ENCODE peak calls at places on chromosome 2, in nine cellular contexts. One of them, this sample, is unnamed.

GRCh38 chr2:138423745-138424144 is 77.8 kb upstream of the SPOPL start:
- DNase-seq in CD4-positive, alpha-beta memory T cell: no peak
- DNase-seq in CD8-positive, alpha-beta T cell: no peak
- DNase-seq in CD4-positive, alpha-beta T cell: no peak
- DNase-seq in iPS DF 6.9: no peak
- DNase-seq in brain microvascular endothelial cell: no peak
- DNase-seq in MM.1S: no peak
- DNase-seq in GM23338: no peak
- DNase-seq in sigmoid colon: no peak
- DNase-seq in this sample: no peak

GRCh38 chr2:219509780-219510511 is 4.3 kb upstream of the ASIC4 start:
- DNase-seq in sigmoid colon: peak
- DNase-seq in brain microvascular endothelial cell: peak
- DNase-seq in GM23338: peak
- DNase-seq in MM.1S: no peak
- DNase-seq in CD4-positive, alpha-beta T cell: peak
- DNase-seq in iPS DF 6.9: no peak
- DNase-seq in CD8-positive, alpha-beta T cell: peak
- DNase-seq in CD4-positive, alpha-beta memory T cell: peak
- DNase-seq in this sample: no peak

GRCh38 chr2:139354518-139354917 is 574.3 kb upstream of the NXPH2 start:
- DNase-seq in MM.1S: peak
- DNase-seq in CD4-positive, alpha-beta T cell: no peak
- DNase-seq in CD8-positive, alpha-beta T cell: no peak
- DNase-seq in brain microvascular endothelial cell: no peak
- DNase-seq in sigmoid colon: no peak
- DNase-seq in iPS DF 6.9: no peak
- DNase-seq in CD4-positive, alpha-beta memory T cell: no peak
- DNase-seq in GM23338: no peak
- DNase-seq in this sample: no peak

GRCh38 chr2:120897399-120897798 is 161.7 kb downstream of the GLI2 start:
- DNase-seq in CD4-positive, alpha-beta memory T cell: no peak
- DNase-seq in MM.1S: no peak
- DNase-seq in brain microvascular endothelial cell: no peak
- DNase-seq in CD8-positive, alpha-beta T cell: no peak
- DNase-seq in CD4-positive, alpha-beta T cell: no peak
- DNase-seq in sigmoid colon: no peak
- DNase-seq in iPS DF 6.9: no peak
- DNase-seq in GM23338: no peak
- DNase-seq in this sample: no peak

GRCh38 chr2:239869272-239870155 is 155.6 kb downstream of the NDUFA10 start:
- DNase-seq in CD4-positive, alpha-beta T cell: no peak
- DNase-seq in brain microvascular endothelial cell: no peak
- DNase-seq in MM.1S: no peak
- DNase-seq in CD8-positive, alpha-beta T cell: no peak
- DNase-seq in GM23338: no peak
- DNase-seq in sigmoid colon: no peak
- DNase-seq in iPS DF 6.9: no peak
- DNase-seq in CD4-positive, alpha-beta memory T cell: no peak
- DNase-seq in this sample: no peak

GRCh38 chr2:180618570-180618969 is 361.8 kb upstream of the UBE2E3 start:
- DNase-seq in CD4-positive, alpha-beta memory T cell: no peak
- DNase-seq in MM.1S: no peak
- DNase-seq in sigmoid colon: no peak
- DNase-seq in brain microvascular endothelial cell: peak
- DNase-seq in iPS DF 6.9: no peak
- DNase-seq in CD4-positive, alpha-beta T cell: no peak
- DNase-seq in CD8-positive, alpha-beta T cell: no peak
- DNase-seq in GM23338: no peak
- DNase-seq in this sample: no peak

GRCh38 chr2:207624170-207625013 is 802 bp downstream of the METTL21A start:
- DNase-seq in CD4-positive, alpha-beta memory T cell: peak
- DNase-seq in brain microvascular endothelial cell: peak
- DNase-seq in sigmoid colon: peak
- DNase-seq in MM.1S: peak
- DNase-seq in iPS DF 6.9: no peak
- DNase-seq in CD4-positive, alpha-beta T cell: peak
- DNase-seq in CD8-positive, alpha-beta T cell: peak
- DNase-seq in GM23338: peak
- DNase-seq in this sample: no peak

GRCh38 chr2:47360937-47361336 is 42.0 kb upstream of the MSH2 start:
- DNase-seq in MM.1S: no peak
- DNase-seq in GM23338: no peak
- DNase-seq in CD8-positive, alpha-beta T cell: no peak
- DNase-seq in brain microvascular endothelial cell: peak
- DNase-seq in sigmoid colon: no peak
- DNase-seq in iPS DF 6.9: no peak
- DNase-seq in CD4-positive, alpha-beta T cell: no peak
- DNase-seq in CD4-positive, alpha-beta memory T cell: no peak
- DNase-seq in this sample: no peak

GRCh38 chr2:40369619-40370397 is 82.1 kb downstream of the SLC8A1 start:
- DNase-seq in CD4-positive, alpha-beta memory T cell: no peak
- DNase-seq in MM.1S: no peak
- DNase-seq in CD4-positive, alpha-beta T cell: no peak
- DNase-seq in GM23338: no peak
- DNase-seq in brain microvascular endothelial cell: peak
- DNase-seq in CD8-positive, alpha-beta T cell: no peak
- DNase-seq in iPS DF 6.9: no peak
- DNase-seq in sigmoid colon: no peak
- DNase-seq in this sample: no peak

GRCh38 chr2:178320011-178320410 is 125.7 kb downstream of the OSBPL6 start:
- DNase-seq in CD4-positive, alpha-beta memory T cell: no peak
- DNase-seq in brain microvascular endothelial cell: no peak
- DNase-seq in CD4-positive, alpha-beta T cell: no peak
- DNase-seq in sigmoid colon: no peak
- DNase-seq in GM23338: no peak
- DNase-seq in MM.1S: no peak
- DNase-seq in iPS DF 6.9: no peak
- DNase-seq in CD8-positive, alpha-beta T cell: no peak
- DNase-seq in this sample: no peak

DNA sequence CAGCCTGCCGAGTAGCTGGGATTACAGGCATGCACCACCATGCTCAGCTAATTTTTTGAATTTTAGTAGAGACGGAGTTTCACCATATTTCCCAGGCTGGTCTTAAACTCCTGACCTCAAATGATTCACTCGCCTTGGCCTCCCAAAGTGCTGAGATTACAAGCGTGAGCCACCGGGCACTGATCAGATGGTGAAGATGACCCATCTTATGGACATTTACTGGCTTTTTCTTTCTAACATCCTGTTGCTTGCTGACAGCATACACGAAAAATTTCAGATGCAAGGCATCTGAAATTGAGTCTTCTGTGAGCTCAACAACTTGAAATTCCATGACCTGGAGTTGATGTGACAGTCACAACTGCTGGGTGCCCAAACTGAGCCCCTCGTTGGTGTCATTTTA is 859.5 kb upstream of the CNTNAP5 start:
- DNase-seq in CD8-positive, alpha-beta T cell: no peak
- DNase-seq in brain microvascular endothelial cell: peak
- DNase-seq in iPS DF 6.9: no peak
- DNase-seq in sigmoid colon: no peak
- DNase-seq in MM.1S: no peak
- DNase-seq in CD4-positive, alpha-beta memory T cell: no peak
- DNase-seq in CD4-positive, alpha-beta T cell: no peak
- DNase-seq in GM23338: no peak
- DNase-seq in this sample: no peak
- H3K27ac ChIP-seq in CD8-positive, alpha-beta T cell: no peak
- H3K27ac ChIP-seq in brain microvascular endothelial cell: peak
- H3K27ac ChIP-seq in iPS DF 6.9: no peak
- H3K27ac ChIP-seq in sigmoid colon: no peak
- H3K27ac ChIP-seq in MM.1S: no peak
- H3K27ac ChIP-seq in CD4-positive, alpha-beta memory T cell: no peak
- H3K27ac ChIP-seq in CD4-positive, alpha-beta T cell: no peak
- H3K27ac ChIP-seq in GM23338: no peak
- H3K27ac ChIP-seq in this sample: no peak

DNA sequence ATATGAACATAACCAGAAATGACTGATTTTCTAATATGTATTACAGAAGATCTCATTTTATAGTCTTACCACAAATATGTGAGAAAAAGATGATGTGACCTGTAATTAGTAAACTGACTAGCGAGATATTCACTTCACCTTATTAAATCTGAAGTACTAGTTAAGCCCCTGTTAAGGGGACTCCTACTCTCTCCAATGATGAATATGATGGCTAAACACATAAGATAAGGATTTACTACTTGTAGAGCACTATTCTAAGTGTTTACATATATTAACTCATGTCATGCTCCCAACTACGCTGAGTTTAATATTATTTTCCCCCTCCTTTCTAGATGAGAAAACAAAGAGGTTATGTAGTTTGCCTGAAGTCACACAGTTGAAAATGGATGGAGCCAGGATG is 40.9 kb downstream of the SP3 start:
- DNase-seq in CD8-positive, alpha-beta T cell: no peak
- DNase-seq in CD4-positive, alpha-beta memory T cell: no peak
- DNase-seq in iPS DF 6.9: no peak
- DNase-seq in sigmoid colon: no peak
- DNase-seq in GM23338: no peak
- DNase-seq in brain microvascular endothelial cell: no peak
- DNase-seq in CD4-positive, alpha-beta T cell: no peak
- DNase-seq in MM.1S: no peak
- DNase-seq in this sample: no peak
- H3K27ac ChIP-seq in CD8-positive, alpha-beta T cell: no peak
- H3K27ac ChIP-seq in CD4-positive, alpha-beta memory T cell: no peak
- H3K27ac ChIP-seq in iPS DF 6.9: no peak
- H3K27ac ChIP-seq in sigmoid colon: no peak
- H3K27ac ChIP-seq in GM23338: no peak
- H3K27ac ChIP-seq in brain microvascular endothelial cell: no peak
- H3K27ac ChIP-seq in CD4-positive, alpha-beta T cell: no peak
- H3K27ac ChIP-seq in MM.1S: no peak
- H3K27ac ChIP-seq in this sample: no peak

GRCh38 chr2:9778471-9779402 is 64.5 kb upstream of the TAF1B start:
- DNase-seq in MM.1S: no peak
- DNase-seq in CD4-positive, alpha-beta T cell: no peak
- DNase-seq in CD4-positive, alpha-beta memory T cell: no peak
- DNase-seq in iPS DF 6.9: no peak
- DNase-seq in sigmoid colon: no peak
- DNase-seq in CD8-positive, alpha-beta T cell: no peak
- DNase-seq in brain microvascular endothelial cell: no peak
- DNase-seq in GM23338: no peak
- DNase-seq in this sample: no peak

GRCh38 chr2:9781252-9781651 is 62.0 kb upstream of the TAF1B start:
- DNase-seq in brain microvascular endothelial cell: no peak
- DNase-seq in CD4-positive, alpha-beta T cell: no peak
- DNase-seq in CD8-positive, alpha-beta T cell: no peak
- DNase-seq in sigmoid colon: no peak
- DNase-seq in GM23338: no peak
- DNase-seq in iPS DF 6.9: no peak
- DNase-seq in MM.1S: no peak
- DNase-seq in CD4-positive, alpha-beta memory T cell: no peak
- DNase-seq in this sample: no peak

GRCh38 chr2:9778012-9778411 is 65.3 kb upstream of the TAF1B start:
- DNase-seq in GM23338: peak
- DNase-seq in MM.1S: no peak
- DNase-seq in CD4-positive, alpha-beta T cell: no peak
- DNase-seq in brain microvascular endothelial cell: no peak
- DNase-seq in iPS DF 6.9: no peak
- DNase-seq in CD4-positive, alpha-beta memory T cell: no peak
- DNase-seq in CD8-positive, alpha-beta T cell: no peak
- DNase-seq in sigmoid colon: no peak
- DNase-seq in this sample: no peak

GRCh38 chr2:9780368-9781130 is 62.7 kb upstream of the TAF1B start:
- DNase-seq in MM.1S: peak
- DNase-seq in CD4-positive, alpha-beta memory T cell: peak
- DNase-seq in CD4-positive, alpha-beta T cell: no peak
- DNase-seq in sigmoid colon: no peak
- DNase-seq in GM23338: no peak
- DNase-seq in brain microvascular endothelial cell: no peak
- DNase-seq in CD8-positive, alpha-beta T cell: peak
- DNase-seq in iPS DF 6.9: no peak
- DNase-seq in this sample: no peak

GRCh38 chr2:9779572-9780264 is 63.6 kb upstream of the TAF1B start:
- DNase-seq in CD4-positive, alpha-beta memory T cell: peak
- DNase-seq in sigmoid colon: no peak
- DNase-seq in CD8-positive, alpha-beta T cell: peak
- DNase-seq in MM.1S: no peak
- DNase-seq in brain microvascular endothelial cell: no peak
- DNase-seq in GM23338: no peak
- DNase-seq in iPS DF 6.9: no peak
- DNase-seq in CD4-positive, alpha-beta T cell: peak
- DNase-seq in this sample: no peak
- H3K27ac ChIP-seq in CD4-positive, alpha-beta memory T cell: peak
- H3K27ac ChIP-seq in sigmoid colon: no peak
- H3K27ac ChIP-seq in CD8-positive, alpha-beta T cell: no peak
- H3K27ac ChIP-seq in MM.1S: no peak
- H3K27ac ChIP-seq in brain microvascular endothelial cell: no peak
- H3K27ac ChIP-seq in GM23338: no peak
- H3K27ac ChIP-seq in iPS DF 6.9: no peak
- H3K27ac ChIP-seq in CD4-positive, alpha-beta T cell: no peak
- H3K27ac ChIP-seq in this sample: no peak

DNA sequence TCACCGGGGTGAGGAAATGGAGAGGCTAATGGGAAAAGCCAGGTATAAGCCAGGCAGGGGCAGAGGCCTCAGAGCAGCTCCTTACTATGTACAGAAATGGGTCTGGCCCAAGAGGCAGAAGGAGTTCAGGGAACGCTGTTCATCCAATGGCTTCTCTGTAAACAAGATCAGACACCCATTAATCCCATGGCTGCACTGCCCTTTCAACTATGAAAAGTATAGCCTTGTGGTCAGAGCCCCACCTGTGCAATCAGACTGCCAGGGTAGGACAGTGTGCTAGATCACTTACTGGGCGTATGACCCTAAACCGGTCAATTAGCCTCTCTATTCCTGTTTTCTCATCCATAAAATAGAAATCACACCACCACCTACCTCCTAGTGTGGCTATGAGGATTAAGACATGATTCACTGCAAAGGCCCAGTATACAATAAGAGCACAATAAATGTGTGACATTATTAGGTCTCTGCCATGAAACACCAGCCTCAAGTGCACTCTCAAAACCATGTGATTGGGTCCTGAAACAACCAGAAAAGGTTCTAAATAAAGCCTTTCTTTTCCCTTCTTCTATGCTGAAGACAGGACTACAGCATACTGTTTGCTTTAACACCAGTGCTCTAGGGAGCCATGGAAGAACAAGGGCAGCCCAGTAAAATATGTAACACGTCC is 4.4 kb downstream of the ANKRD44 start:
- DNase-seq in sigmoid colon: no peak
- DNase-seq in GM23338: no peak
- DNase-seq in CD4-positive, alpha-beta memory T cell: no peak
- DNase-seq in CD8-positive, alpha-beta T cell: no peak
- DNase-seq in CD4-positive, alpha-beta T cell: no peak
- DNase-seq in brain microvascular endothelial cell: no peak
- DNase-seq in MM.1S: no peak
- DNase-seq in iPS DF 6.9: no peak
- DNase-seq in this sample: no peak
- H3K27ac ChIP-seq in sigmoid colon: peak
- H3K27ac ChIP-seq in GM23338: no peak
- H3K27ac ChIP-seq in CD4-positive, alpha-beta memory T cell: peak
- H3K27ac ChIP-seq in CD8-positive, alpha-beta T cell: peak
- H3K27ac ChIP-seq in CD4-positive, alpha-beta T cell: peak
- H3K27ac ChIP-seq in brain microvascular endothelial cell: no peak
- H3K27ac ChIP-seq in MM.1S: peak
- H3K27ac ChIP-seq in iPS DF 6.9: no peak
- H3K27ac ChIP-seq in this sample: peak